ENCODE peak calls at places on chromosomes 16 and 17, in seven cellular contexts. K is H1, G is H9, C is IMR-90, X is neuronal stem cell, Z is mesenchymal stem cell, Y is mesendoderm. W is an unnamed sample. For H3K4me1, the result is how much of the 10 kb centered on the place peaks cover.

GRCh38 chr17:77129568-77130301 is 11.0 kb upstream of the SEC14L1 start:
- DNase-seq in K (no peak), G (no peak), C (peak), X (no peak), Z (peak), Y (no peak), W (no peak)

GRCh38 chr17:35257080-35257701 is 14.3 kb downstream of the SLFN5 start:
- DNase-seq in K (no peak), G (no peak), C (peak), X (no peak), Z (no peak), Y (no peak), W (no peak)

GRCh38 chr17:80477647-80478478 is 1.5 kb upstream of the NPTX1 start:
- DNase-seq in K (no peak), G (peak), C (peak), X (no peak), Z (peak), Y (peak), W (peak)

GRCh38 chr17:71726320-71726719 is 394.5 kb upstream of the SOX9 start:
- DNase-seq in K (no peak), G (no peak), C (no peak), X (no peak), Z (no peak), Y (no peak), W (no peak)

GRCh38 chr16:81524382-81524781 is 79.8 kb downstream of the CMIP start:
- DNase-seq in K (no peak), G (no peak), C (no peak), X (no peak), Z (no peak), Y (no peak), W (peak)

GRCh38 chr16:25066747-25067631 is 44.6 kb upstream of the LCMT1 start:
- DNase-seq in K (peak), G (peak), C (peak), X (peak), Z (peak), Y (peak), W (peak)

GRCh38 chr17:16465861-16466338 is 26.1 kb downstream of the LRRC75A start:
- DNase-seq in K (no peak), G (peak), C (no peak), X (no peak), Z (no peak), Y (peak), W (no peak)

GRCh38 chr16:64225696-64226095 is 896.2 kb downstream of the CDH11 start:
- DNase-seq in K (no peak), G (no peak), C (peak), X (no peak), Z (no peak), Y (no peak), W (no peak)

GRCh38 chr17:77356109-77356689 is 215.4 kb downstream of the SEC14L1 start:
- DNase-seq in K (no peak), G (no peak), C (no peak), X (no peak), Z (no peak), Y (no peak), W (peak)

GRCh38 chr16:66848172-66848571 is 4.0 kb downstream of the CA7 start:
- DNase-seq in K (no peak), G (no peak), C (no peak), X (no peak), Z (no peak), Y (no peak), W (no peak)

GRCh38 chr16:56780646-56781045 is 50.7 kb downstream of the NUP93 start:
- DNase-seq in K (no peak), G (no peak), C (no peak), X (no peak), Z (no peak), Y (no peak), W (no peak)

GRCh38 chr16:10466861-10467260 is 81.0 kb downstream of the ATF7IP2 start:
- DNase-seq in K (no peak), G (no peak), C (no peak), X (no peak), Z (no peak), Y (no peak), W (no peak)

GRCh38 chr17:11140028-11140427 is 101.0 kb upstream of the SHISA6 start:
- DNase-seq in K (no peak), G (no peak), C (no peak), X (no peak), Z (no peak), Y (no peak), W (no peak)

GRCh38 chr17:50904522-50905459 is 38.6 kb upstream of the TOB1 start:
- DNase-seq in K (no peak), G (no peak), C (no peak), X (no peak), Z (no peak), Y (no peak), W (peak)

GRCh38 chr17:8151641-8152111 is 528 bp downstream of the PER1 start:
- DNase-seq in K (no peak), G (peak), C (peak), X (no peak), Z (no peak), Y (peak), W (no peak)

GRCh38 chr16:70512456-70512855 is 10.9 kb downstream of the COG4 start:
- DNase-seq in K (no peak), G (no peak), C (peak), X (no peak), Z (no peak), Y (no peak), W (peak)

GRCh38 chr16:66859397-66860068 is 15.3 kb downstream of the CA7 start:
- DNase-seq in K (no peak), G (no peak), C (no peak), X (no peak), Z (no peak), Y (no peak), W (no peak)

GRCh38 chr17:38509008-38509771 is 80.9 kb downstream of the ARHGAP23 start:
- DNase-seq in K (peak), G (peak), C (peak), X (peak), Z (peak), Y (peak), W (peak)

GRCh38 chr16:67943619-67944503 is at the start of gene LCAT:
- DNase-seq in K (no peak), G (no peak), C (no peak), X (no peak), Z (no peak), Y (no peak), W (no peak)

GRCh38 chr17:31859487-31860008 is 504 bp upstream of the COPRS start:
- DNase-seq in K (no peak), G (peak), C (no peak), X (no peak), Z (no peak), Y (peak), W (peak)

GRCh38 chr17:76163919-76164318 is 22.9 kb upstream of the FOXJ1 start:
- DNase-seq in K (no peak), G (no peak), C (no peak), X (no peak), Z (no peak), Y (no peak), W (no peak)

GRCh38 chr17:78796134-78796900 is 14.2 kb upstream of the CYTH1 start:
- DNase-seq in K (no peak), G (no peak), C (no peak), X (no peak), Z (no peak), Y (no peak), W (no peak)

GRCh38 chr17:83161298-83162034 is 82.1 kb downstream of the METRNL start:
- DNase-seq in K (no peak), G (no peak), C (peak), X (no peak), Z (no peak), Y (no peak), W (no peak)

GRCh38 chr16:26053889-26054288 is 362.1 kb downstream of the HS3ST4 start:
- DNase-seq in K (no peak), G (no peak), C (no peak), X (no peak), Z (no peak), Y (no peak), W (no peak)

GRCh38 chr17:73683788-73684582 is 39.7 kb upstream of the SDK2 start:
- DNase-seq in K (no peak), G (no peak), C (no peak), X (no peak), Z (no peak), Y (no peak), W (no peak)

GRCh38 chr16:379183-379960 is 2.4 kb downstream of the PGAP6 start:
- DNase-seq in K (peak), G (peak), C (no peak), X (no peak), Z (no peak), Y (peak), W (peak)

GRCh38 chr17:66425751-66426396 is 123.5 kb downstream of the PRKCA start:
- DNase-seq in K (no peak), G (no peak), C (no peak), X (no peak), Z (no peak), Y (no peak), W (no peak)

GRCh38 chr17:66423436-66423922 is 121.1 kb downstream of the PRKCA start:
- DNase-seq in K (no peak), G (no peak), C (no peak), X (no peak), Z (no peak), Y (peak), W (no peak)

GRCh38 chr17:66429680-66430079 is 127.3 kb downstream of the PRKCA start:
- DNase-seq in K (no peak), G (no peak), C (no peak), X (no peak), Z (no peak), Y (no peak), W (no peak)

GRCh38 chr17:66426397-66427033 is 124.1 kb downstream of the PRKCA start:
- DNase-seq in K (no peak), G (peak), C (peak), X (no peak), Z (no peak), Y (peak), W (no peak)

DNA sequence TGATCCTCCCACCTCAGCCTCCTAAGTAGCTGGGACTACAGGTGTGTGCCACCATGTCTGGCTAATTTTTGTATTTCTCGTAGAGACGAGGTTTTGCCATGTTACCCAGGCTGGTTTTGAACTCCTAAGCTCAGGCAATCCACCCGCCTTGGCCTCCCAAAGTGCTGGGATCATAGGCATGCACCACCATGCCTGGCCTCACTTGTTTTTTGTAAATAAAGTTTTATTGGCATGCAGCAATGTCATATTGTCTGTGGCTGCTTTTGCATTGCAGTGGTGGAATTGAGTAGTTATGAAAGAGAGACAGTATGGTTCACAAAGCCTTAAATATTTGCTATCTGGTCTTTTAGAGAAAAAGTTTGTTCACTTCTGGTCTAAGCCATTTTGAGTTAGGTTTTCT is 124.7 kb downstream of the PRKCA start:
- DNase-seq in K (no peak), G (no peak), C (no peak), X (no peak), Z (no peak), Y (no peak), W (no peak)
- H3K4ac ChIP-seq in K (no peak), G (no peak), C (no peak), X (no peak), Z (no peak), Y (no peak), W (no peak)

GRCh38 chr16:59320657-59321056 is 586.5 kb upstream of the GOT2 start:
- DNase-seq in K (no peak), G (no peak), C (no peak), X (no peak), Z (no peak), Y (no peak), W (no peak)
- H3K4me1 ChIP-seq in K (under half), G (under half), C (under half), X (under half), Z (under half), Y (under half), W (under half)

DNA sequence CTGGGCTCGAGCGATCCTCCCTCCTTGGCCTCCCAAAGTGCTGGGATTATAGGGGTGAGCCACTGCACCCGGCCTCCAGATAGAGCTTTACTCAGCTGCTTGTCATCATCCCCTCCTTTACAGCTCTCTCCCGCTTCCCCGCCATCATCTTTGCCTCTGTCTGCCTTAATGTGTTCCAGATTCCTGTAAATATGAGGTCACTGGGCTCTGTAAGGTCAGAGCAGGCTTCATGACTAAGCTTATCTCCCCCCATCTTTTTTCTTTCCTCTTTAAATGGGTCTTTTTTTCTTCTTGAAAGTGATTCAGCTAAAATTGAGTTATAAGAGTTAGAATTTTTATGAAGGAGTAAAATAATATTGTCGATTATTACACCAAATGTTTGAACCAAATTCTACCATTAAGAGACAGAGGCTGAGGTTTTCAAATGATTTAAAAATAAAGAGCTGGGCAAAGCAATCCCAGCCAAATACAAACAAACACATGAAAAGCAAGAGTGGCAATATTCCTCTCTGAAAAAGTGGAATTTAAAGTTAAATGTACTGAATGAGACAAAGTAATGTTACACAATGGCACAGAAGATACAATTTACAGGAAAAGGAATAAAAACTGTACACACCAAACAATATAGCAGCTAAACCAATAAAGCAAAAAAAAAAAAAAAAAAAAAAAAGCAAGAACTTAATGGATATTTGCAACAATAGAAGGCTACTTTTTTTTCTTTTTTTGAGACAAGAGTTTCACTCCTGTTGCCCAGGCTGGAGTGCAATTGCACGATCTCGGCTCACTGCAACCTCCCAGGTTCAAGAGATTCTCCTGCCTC is 62.1 kb downstream of the CRISPLD2 start:
- DNase-seq in K (no peak), G (no peak), C (peak), X (no peak), Z (peak), Y (peak), W (peak)
- H3K4ac ChIP-seq in K (no peak), G (no peak), C (peak), X (no peak), Z (no peak), Y (no peak), W (no peak)

GRCh38 chr16:31873556-31874353 is at the start of gene ZNF267:
- DNase-seq in K (peak), G (peak), C (peak), X (peak), Z (peak), Y (peak), W (peak)
- H3K4me1 ChIP-seq in K (under half), G (under half), C (under half), X (under half), Z (under half), Y (under half), W (under half)

GRCh38 chr17:3679186-3680126 is 10.8 kb downstream of the EMC6 start:
- DNase-seq in K (no peak), G (no peak), C (no peak), X (no peak), Z (no peak), Y (no peak), W (no peak)

GRCh38 chr17:3683054-3683511 is 12.9 kb downstream of the P2RX5 start:
- DNase-seq in K (no peak), G (peak), C (no peak), X (no peak), Z (peak), Y (peak), W (no peak)

GRCh38 chr17:3681565-3681964 is 13.0 kb downstream of the EMC6 start:
- DNase-seq in K (no peak), G (no peak), C (no peak), X (no peak), Z (no peak), Y (no peak), W (no peak)

GRCh38 chr17:3681057-3681456 is 12.4 kb downstream of the EMC6 start:
- DNase-seq in K (no peak), G (no peak), C (no peak), X (no peak), Z (no peak), Y (no peak), W (no peak)

DNA sequence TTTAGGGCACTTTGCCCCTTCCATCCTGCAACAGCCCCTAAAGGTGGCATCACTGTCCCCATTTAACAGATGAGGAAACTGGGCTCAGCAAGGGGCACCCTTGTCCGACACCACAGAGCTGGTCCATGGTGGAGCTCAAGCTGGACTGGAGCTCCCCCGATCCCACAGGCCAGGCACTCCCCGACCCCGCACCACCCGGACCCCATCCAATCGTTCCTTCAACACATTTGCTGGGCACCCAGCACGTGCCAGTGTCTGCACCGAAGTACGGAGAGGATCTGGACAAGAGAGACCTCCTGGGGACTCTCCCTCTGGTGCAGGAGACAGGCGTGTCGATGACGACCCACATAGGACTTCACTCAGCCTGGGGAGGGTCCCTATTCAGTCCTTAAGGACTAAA is 13.4 kb downstream of the EMC6 start:
- DNase-seq in K (no peak), G (peak), C (no peak), X (no peak), Z (no peak), Y (no peak), W (no peak)
- H3K4ac ChIP-seq in K (no peak), G (no peak), C (no peak), X (no peak), Z (no peak), Y (no peak), W (no peak)

GRCh38 chr16:57999366-57999970 is 1.0 kb downstream of the ZNF319 start:
- DNase-seq in K (no peak), G (no peak), C (peak), X (no peak), Z (peak), Y (peak), W (no peak)
- H3K4me1 ChIP-seq in K (under half), G (under half), C (under half), X (under half), Z (under half), Y (under half), W (under half)

DNA sequence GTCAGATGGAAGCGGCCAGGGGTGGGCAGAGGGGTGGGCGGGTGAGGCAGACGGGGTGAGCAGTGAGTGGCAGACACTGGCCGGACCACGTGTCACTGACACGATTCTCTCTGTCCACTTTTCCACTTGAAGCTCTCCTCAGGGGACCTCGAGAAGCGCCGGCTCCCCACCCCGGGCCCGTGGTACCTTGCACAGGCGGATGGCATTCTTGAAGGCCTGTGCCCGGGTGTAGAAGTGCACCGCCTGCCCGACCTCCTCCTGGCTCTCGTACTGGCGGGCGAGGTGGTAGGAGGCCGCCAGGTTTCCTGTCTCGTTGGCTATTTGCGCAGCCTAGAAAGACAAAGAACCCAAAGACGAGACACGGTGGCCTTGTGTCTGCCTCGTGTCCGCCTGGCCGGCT is 9.1 kb upstream of the TMEM204 start:
- DNase-seq in K (no peak), G (no peak), C (no peak), X (no peak), Z (no peak), Y (no peak), W (no peak)
- H3K4ac ChIP-seq in K (no peak), G (no peak), C (no peak), X (no peak), Z (no peak), Y (no peak), W (no peak)

DNA sequence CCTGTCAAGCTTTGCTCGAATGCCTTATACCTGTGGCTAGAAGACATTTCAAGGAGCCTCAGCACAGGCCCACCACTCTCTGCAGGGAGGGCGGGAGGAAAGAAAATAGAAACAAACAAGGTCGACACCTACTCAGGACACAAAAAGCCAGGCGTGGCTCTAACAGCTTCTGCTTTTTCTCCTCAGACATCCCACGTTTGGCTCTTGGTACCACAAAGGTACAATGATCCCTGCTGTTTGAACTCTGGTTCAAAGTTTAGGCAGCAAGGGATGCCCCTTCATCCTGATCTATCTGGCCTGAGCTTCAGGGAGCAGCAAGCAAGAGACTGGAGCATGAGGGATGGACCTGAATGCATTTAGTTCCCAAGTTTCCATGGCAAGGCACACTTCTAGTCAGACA is 57.1 kb downstream of the CREBBP start:
- DNase-seq in K (no peak), G (no peak), C (no peak), X (no peak), Z (no peak), Y (no peak), W (no peak)
- H3K4me1 ChIP-seq in K (under half), G (under half), C (under half), X (under half), Z (under half), Y (under half), W (under half)